ENCODE peak calls at places on chromosomes 5 and 9, in nine cellular contexts. One of them, this sample, is unnamed.

GRCh38 chr9:84339951-84340350 is 607 bp downstream of the SLC28A3 start:
- DNase-seq in choroid plexus epithelial cell: no peak
- DNase-seq in GM20000: no peak
- DNase-seq in stimulated activated CD8-positive, alpha-beta memory T cell treated with anti-CD3 and anti-CD28 coated beads, Interleukin-2, amount 100 ng/mL, for 48 hours: no peak
- DNase-seq in amniotic epithelial cell: no peak
- DNase-seq in NCI-H510A: no peak
- DNase-seq in CD4-positive, CD25-positive, alpha-beta regulatory T cell: no peak
- DNase-seq in germinal center: no peak
- DNase-seq in GM12865: peak
- DNase-seq in this sample: no peak

GRCh38 chr5:170306381-170306790 is 8.8 kb upstream of the LCP2 start:
- DNase-seq in choroid plexus epithelial cell: peak
- DNase-seq in GM20000: no peak
- DNase-seq in stimulated activated CD8-positive, alpha-beta memory T cell treated with anti-CD3 and anti-CD28 coated beads, Interleukin-2, amount 100 ng/mL, for 48 hours: no peak
- DNase-seq in amniotic epithelial cell: peak
- DNase-seq in NCI-H510A: no peak
- DNase-seq in CD4-positive, CD25-positive, alpha-beta regulatory T cell: no peak
- DNase-seq in germinal center: no peak
- DNase-seq in GM12865: peak
- DNase-seq in this sample: no peak

GRCh38 chr9:114911167-114911821 is 19.1 kb downstream of the TNFSF8 start:
- DNase-seq in choroid plexus epithelial cell: peak
- DNase-seq in GM20000: no peak
- DNase-seq in stimulated activated CD8-positive, alpha-beta memory T cell treated with anti-CD3 and anti-CD28 coated beads, Interleukin-2, amount 100 ng/mL, for 48 hours: no peak
- DNase-seq in amniotic epithelial cell: peak
- DNase-seq in NCI-H510A: peak
- DNase-seq in CD4-positive, CD25-positive, alpha-beta regulatory T cell: no peak
- DNase-seq in germinal center: no peak
- DNase-seq in GM12865: no peak
- DNase-seq in this sample: no peak

GRCh38 chr9:2798423-2798822 is 45.5 kb downstream of the PUM3 start:
- DNase-seq in choroid plexus epithelial cell: no peak
- DNase-seq in GM20000: no peak
- DNase-seq in stimulated activated CD8-positive, alpha-beta memory T cell treated with anti-CD3 and anti-CD28 coated beads, Interleukin-2, amount 100 ng/mL, for 48 hours: no peak
- DNase-seq in amniotic epithelial cell: no peak
- DNase-seq in NCI-H510A: no peak
- DNase-seq in CD4-positive, CD25-positive, alpha-beta regulatory T cell: no peak
- DNase-seq in germinal center: no peak
- DNase-seq in GM12865: no peak
- DNase-seq in this sample: no peak

GRCh38 chr5:139961435-139962157 is 81.5 kb downstream of the NRG2 start:
- DNase-seq in choroid plexus epithelial cell: peak
- DNase-seq in GM20000: peak
- DNase-seq in stimulated activated CD8-positive, alpha-beta memory T cell treated with anti-CD3 and anti-CD28 coated beads, Interleukin-2, amount 100 ng/mL, for 48 hours: no peak
- DNase-seq in amniotic epithelial cell: no peak
- DNase-seq in NCI-H510A: no peak
- DNase-seq in CD4-positive, CD25-positive, alpha-beta regulatory T cell: no peak
- DNase-seq in germinal center: no peak
- DNase-seq in GM12865: peak
- DNase-seq in this sample: no peak

GRCh38 chr5:1509346-1510085 is 14.2 kb downstream of the LPCAT1 start:
- DNase-seq in choroid plexus epithelial cell: no peak
- DNase-seq in GM20000: no peak
- DNase-seq in stimulated activated CD8-positive, alpha-beta memory T cell treated with anti-CD3 and anti-CD28 coated beads, Interleukin-2, amount 100 ng/mL, for 48 hours: no peak
- DNase-seq in amniotic epithelial cell: no peak
- DNase-seq in NCI-H510A: no peak
- DNase-seq in CD4-positive, CD25-positive, alpha-beta regulatory T cell: no peak
- DNase-seq in germinal center: no peak
- DNase-seq in GM12865: no peak
- DNase-seq in this sample: no peak

GRCh38 chr9:130383979-130384676 is 60.6 kb upstream of the ASS1 start:
- DNase-seq in choroid plexus epithelial cell: no peak
- DNase-seq in GM20000: no peak
- DNase-seq in stimulated activated CD8-positive, alpha-beta memory T cell treated with anti-CD3 and anti-CD28 coated beads, Interleukin-2, amount 100 ng/mL, for 48 hours: no peak
- DNase-seq in amniotic epithelial cell: no peak
- DNase-seq in NCI-H510A: no peak
- DNase-seq in CD4-positive, CD25-positive, alpha-beta regulatory T cell: no peak
- DNase-seq in germinal center: no peak
- DNase-seq in GM12865: no peak
- DNase-seq in this sample: no peak

GRCh38 chr9:131468031-131468430 is 34.7 kb upstream of the POMT1 start:
- DNase-seq in choroid plexus epithelial cell: no peak
- DNase-seq in GM20000: no peak
- DNase-seq in stimulated activated CD8-positive, alpha-beta memory T cell treated with anti-CD3 and anti-CD28 coated beads, Interleukin-2, amount 100 ng/mL, for 48 hours: no peak
- DNase-seq in amniotic epithelial cell: no peak
- DNase-seq in NCI-H510A: no peak
- DNase-seq in CD4-positive, CD25-positive, alpha-beta regulatory T cell: no peak
- DNase-seq in germinal center: no peak
- DNase-seq in GM12865: no peak
- DNase-seq in this sample: no peak

GRCh38 chr5:97735209-97735608 is 552.2 kb upstream of the RIOK2 start:
- DNase-seq in choroid plexus epithelial cell: peak
- DNase-seq in GM20000: no peak
- DNase-seq in stimulated activated CD8-positive, alpha-beta memory T cell treated with anti-CD3 and anti-CD28 coated beads, Interleukin-2, amount 100 ng/mL, for 48 hours: no peak
- DNase-seq in amniotic epithelial cell: peak
- DNase-seq in NCI-H510A: no peak
- DNase-seq in CD4-positive, CD25-positive, alpha-beta regulatory T cell: no peak
- DNase-seq in germinal center: no peak
- DNase-seq in GM12865: no peak
- DNase-seq in this sample: no peak

GRCh38 chr5:37506722-37507121 is 127.6 kb downstream of the WDR70 start:
- DNase-seq in choroid plexus epithelial cell: no peak
- DNase-seq in GM20000: no peak
- DNase-seq in stimulated activated CD8-positive, alpha-beta memory T cell treated with anti-CD3 and anti-CD28 coated beads, Interleukin-2, amount 100 ng/mL, for 48 hours: no peak
- DNase-seq in amniotic epithelial cell: no peak
- DNase-seq in NCI-H510A: no peak
- DNase-seq in CD4-positive, CD25-positive, alpha-beta regulatory T cell: no peak
- DNase-seq in germinal center: no peak
- DNase-seq in GM12865: no peak
- DNase-seq in this sample: no peak

GRCh38 chr5:135246605-135246922 is 152.5 kb downstream of the MACROH2A1 start:
- DNase-seq in choroid plexus epithelial cell: no peak
- DNase-seq in GM20000: no peak
- DNase-seq in stimulated activated CD8-positive, alpha-beta memory T cell treated with anti-CD3 and anti-CD28 coated beads, Interleukin-2, amount 100 ng/mL, for 48 hours: no peak
- DNase-seq in amniotic epithelial cell: no peak
- DNase-seq in NCI-H510A: no peak
- DNase-seq in CD4-positive, CD25-positive, alpha-beta regulatory T cell: no peak
- DNase-seq in germinal center: no peak
- DNase-seq in GM12865: no peak
- DNase-seq in this sample: no peak

GRCh38 chr9:83642784-83643183 is 19.8 kb downstream of the IDNK start:
- DNase-seq in choroid plexus epithelial cell: no peak
- DNase-seq in GM20000: no peak
- DNase-seq in stimulated activated CD8-positive, alpha-beta memory T cell treated with anti-CD3 and anti-CD28 coated beads, Interleukin-2, amount 100 ng/mL, for 48 hours: no peak
- DNase-seq in amniotic epithelial cell: no peak
- DNase-seq in NCI-H510A: no peak
- DNase-seq in CD4-positive, CD25-positive, alpha-beta regulatory T cell: no peak
- DNase-seq in germinal center: no peak
- DNase-seq in GM12865: no peak
- DNase-seq in this sample: no peak

GRCh38 chr5:125492977-125493376 is 746.5 kb upstream of the ZNF608 start:
- DNase-seq in choroid plexus epithelial cell: no peak
- DNase-seq in GM20000: no peak
- DNase-seq in stimulated activated CD8-positive, alpha-beta memory T cell treated with anti-CD3 and anti-CD28 coated beads, Interleukin-2, amount 100 ng/mL, for 48 hours: no peak
- DNase-seq in amniotic epithelial cell: no peak
- DNase-seq in NCI-H510A: no peak
- DNase-seq in CD4-positive, CD25-positive, alpha-beta regulatory T cell: no peak
- DNase-seq in germinal center: no peak
- DNase-seq in GM12865: no peak
- DNase-seq in this sample: no peak

GRCh38 chr9:85157763-85158162 is 488.2 kb downstream of the NTRK2 start:
- DNase-seq in choroid plexus epithelial cell: no peak
- DNase-seq in GM20000: no peak
- DNase-seq in stimulated activated CD8-positive, alpha-beta memory T cell treated with anti-CD3 and anti-CD28 coated beads, Interleukin-2, amount 100 ng/mL, for 48 hours: no peak
- DNase-seq in amniotic epithelial cell: no peak
- DNase-seq in NCI-H510A: no peak
- DNase-seq in CD4-positive, CD25-positive, alpha-beta regulatory T cell: no peak
- DNase-seq in germinal center: no peak
- DNase-seq in GM12865: no peak
- DNase-seq in this sample: no peak

GRCh38 chr9:15885464-15885863 is 332.6 kb downstream of the CCDC171 start:
- DNase-seq in choroid plexus epithelial cell: no peak
- DNase-seq in GM20000: no peak
- DNase-seq in stimulated activated CD8-positive, alpha-beta memory T cell treated with anti-CD3 and anti-CD28 coated beads, Interleukin-2, amount 100 ng/mL, for 48 hours: no peak
- DNase-seq in amniotic epithelial cell: no peak
- DNase-seq in NCI-H510A: no peak
- DNase-seq in CD4-positive, CD25-positive, alpha-beta regulatory T cell: no peak
- DNase-seq in germinal center: no peak
- DNase-seq in GM12865: no peak
- DNase-seq in this sample: no peak

GRCh38 chr5:133602829-133603380 is 9.4 kb downstream of the FSTL4 start:
- DNase-seq in choroid plexus epithelial cell: no peak
- DNase-seq in GM20000: no peak
- DNase-seq in stimulated activated CD8-positive, alpha-beta memory T cell treated with anti-CD3 and anti-CD28 coated beads, Interleukin-2, amount 100 ng/mL, for 48 hours: no peak
- DNase-seq in amniotic epithelial cell: no peak
- DNase-seq in NCI-H510A: no peak
- DNase-seq in CD4-positive, CD25-positive, alpha-beta regulatory T cell: no peak
- DNase-seq in germinal center: no peak
- DNase-seq in GM12865: no peak
- DNase-seq in this sample: no peak

GRCh38 chr5:37436146-37436934 is 57.2 kb downstream of the WDR70 start:
- DNase-seq in choroid plexus epithelial cell: no peak
- DNase-seq in GM20000: no peak
- DNase-seq in stimulated activated CD8-positive, alpha-beta memory T cell treated with anti-CD3 and anti-CD28 coated beads, Interleukin-2, amount 100 ng/mL, for 48 hours: no peak
- DNase-seq in amniotic epithelial cell: no peak
- DNase-seq in NCI-H510A: no peak
- DNase-seq in CD4-positive, CD25-positive, alpha-beta regulatory T cell: peak
- DNase-seq in germinal center: no peak
- DNase-seq in GM12865: peak
- DNase-seq in this sample: peak

This sample was measured in RPMI8226.